ENCODE peak calls at places on chromosomes 13 and 19, in nine cellular contexts. F, I, P, N, V, Z, S, Y and X are unnamed samples.

GRCh38 chr19:55544014-55544413 is 1.3 kb downstream of the SBK3 start:
- DNase-seq in F (no peak), I (no peak), P (no peak), N (no peak), V (no peak), Z (no peak), S (no peak), Y (no peak), X (no peak)

GRCh38 chr13:45674908-45675307 is 27.2 kb upstream of the CBY2 start:
- DNase-seq in F (no peak), I (peak; percentile 98), P (no peak), N (no peak), V (peak; percentile 60), Z (no peak), S (no peak), Y (no peak), X (no peak)

GRCh38 chr19:30426864-30427263 is 54.7 kb downstream of the ZNF536 start:
- DNase-seq in F (no peak), I (no peak), P (no peak), N (no peak), V (no peak), Z (no peak), S (no peak), Y (no peak), X (no peak)

GRCh38 chr13:65856464-65856863 is 1373.7 kb downstream of the PCDH9 start:
- DNase-seq in F (no peak), I (peak; percentile 48), P (no peak), N (no peak), V (no peak), Z (no peak), S (no peak), Y (no peak), X (no peak)

GRCh38 chr13:38366954-38367645 is 17.4 kb downstream of the UFM1 start:
- DNase-seq in F (no peak), I (peak; percentile 31), P (no peak), N (no peak), V (no peak), Z (no peak), S (no peak), Y (no peak), X (no peak)

GRCh38 chr19:37930416-37930815 is 23.4 kb downstream of the SIPA1L3 start:
- DNase-seq in F (no peak), I (peak; percentile 42), P (no peak), N (peak; percentile 56), V (no peak), Z (no peak), S (no peak), Y (no peak), X (no peak)

GRCh38 chr19:4062576-4063368 is 3.9 kb downstream of the ZBTB7A start:
- DNase-seq in F (no peak), I (no peak), P (no peak), N (no peak), V (no peak), Z (peak; percentile 73), S (peak; percentile 44), Y (no peak), X (no peak)

GRCh38 chr13:27969073-27969865 is at the start of gene CDX2:
- DNase-seq in F (no peak), I (no peak), P (no peak), N (peak; percentile 24), V (no peak), Z (peak; percentile 95), S (peak; percentile 92), Y (no peak), X (no peak)

GRCh38 chr13:113538689-113539058 is 45.9 kb upstream of the TFDP1 start:
- DNase-seq in F (no peak), I (no peak), P (no peak), N (no peak), V (no peak), Z (no peak), S (no peak), Y (no peak), X (no peak)

GRCh38 chr19:12953456-12954149 is 3.4 kb downstream of the GADD45GIP1 start:
- DNase-seq in F (no peak), I (no peak), P (no peak), N (no peak), V (no peak), Z (no peak), S (no peak), Y (no peak), X (no peak)

GRCh38 chr13:92657565-92657964 is 569.0 kb upstream of the GPC6 start:
- DNase-seq in F (no peak), I (peak; percentile 76), P (no peak), N (no peak), V (no peak), Z (no peak), S (no peak), Y (no peak), X (no peak)

GRCh38 chr19:6599866-6600454 is 9.0 kb upstream of the CD70 start:
- DNase-seq in F (no peak), I (no peak), P (no peak), N (no peak), V (no peak), Z (no peak), S (no peak), Y (no peak), X (no peak)

GRCh38 chr13:38636106-38636505 is 50.8 kb upstream of the FREM2 start:
- DNase-seq in F (no peak), I (no peak), P (no peak), N (no peak), V (no peak), Z (no peak), S (no peak), Y (no peak), X (no peak)

GRCh38 chr13:43664700-43665191 is 122.0 kb downstream of the ENOX1 start:
- DNase-seq in F (no peak), I (peak; percentile 57), P (no peak), N (peak; percentile 35), V (peak; percentile 25), Z (peak; percentile 61), S (peak; percentile 35), Y (no peak), X (no peak)

GRCh38 chr13:39655569-39656324 is at the start of gene COG6:
- DNase-seq in F (peak; percentile 89), I (peak; percentile 58), P (peak; percentile 73), N (peak; percentile 92), V (peak; percentile 61), Z (peak; percentile 96), S (peak; percentile 94), Y (peak; percentile 95), X (peak; percentile 99)

GRCh38 chr19:17107546-17108452 is 32.2 kb downstream of the MYO9B start:
- DNase-seq in F (peak; percentile 98), I (peak; percentile 91), P (no peak), N (peak; percentile 73), V (peak; percentile 88), Z (peak; percentile 69), S (peak; percentile 77), Y (no peak), X (no peak)

DNA sequence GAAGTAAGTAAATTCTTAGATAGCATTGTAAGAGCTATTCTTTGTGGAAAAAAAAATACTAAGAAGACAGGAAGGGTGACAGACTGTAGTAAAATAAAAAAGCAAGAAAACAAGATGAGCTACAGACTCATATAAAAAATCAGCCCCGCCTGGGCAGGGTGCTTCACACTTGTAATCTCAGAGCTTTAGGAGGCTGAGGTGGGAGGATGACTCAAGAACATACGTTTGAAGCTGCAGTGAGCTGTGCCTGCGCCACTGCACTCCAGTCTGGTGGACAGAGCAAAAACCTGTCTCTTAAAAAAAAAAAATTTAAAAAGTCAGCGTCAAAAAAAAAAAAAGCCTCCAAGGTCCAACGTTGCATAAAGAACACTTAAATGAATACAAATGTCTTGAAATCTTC is 102.1 kb downstream of the VWA8 start:
- DNase-seq in F (no peak), I (no peak), P (no peak), N (no peak), V (no peak), Z (no peak), S (no peak), Y (no peak), X (no peak)
- TF ChIP-seq CTCF in F (no peak), I (no peak), P (no peak), N (no peak), V (no peak), Z (no peak), S (no peak), Y (no peak), X (no peak)

GRCh38 chr19:33304760-33305647 is 2.7 kb upstream of the CEBPA start:
- DNase-seq in F (no peak), I (no peak), P (no peak), N (peak; percentile 77), V (no peak), Z (peak; percentile 84), S (peak; percentile 80), Y (no peak), X (no peak)
- TF ChIP-seq CTCF in F (no peak), I (no peak), P (peak; percentile 5), N (no peak), V (no peak), Z (no peak), S (peak; percentile 8), Y (no peak), X (no peak)

GRCh38 chr13:108190897-108191296 is 24.4 kb downstream of the LIG4 start:
- DNase-seq in F (no peak), I (no peak), P (no peak), N (no peak), V (no peak), Z (no peak), S (no peak), Y (no peak), X (no peak)
- TF ChIP-seq CTCF in F (no peak), I (no peak), P (no peak), N (no peak), V (no peak), Z (no peak), S (no peak), Y (no peak), X (no peak)

DNA sequence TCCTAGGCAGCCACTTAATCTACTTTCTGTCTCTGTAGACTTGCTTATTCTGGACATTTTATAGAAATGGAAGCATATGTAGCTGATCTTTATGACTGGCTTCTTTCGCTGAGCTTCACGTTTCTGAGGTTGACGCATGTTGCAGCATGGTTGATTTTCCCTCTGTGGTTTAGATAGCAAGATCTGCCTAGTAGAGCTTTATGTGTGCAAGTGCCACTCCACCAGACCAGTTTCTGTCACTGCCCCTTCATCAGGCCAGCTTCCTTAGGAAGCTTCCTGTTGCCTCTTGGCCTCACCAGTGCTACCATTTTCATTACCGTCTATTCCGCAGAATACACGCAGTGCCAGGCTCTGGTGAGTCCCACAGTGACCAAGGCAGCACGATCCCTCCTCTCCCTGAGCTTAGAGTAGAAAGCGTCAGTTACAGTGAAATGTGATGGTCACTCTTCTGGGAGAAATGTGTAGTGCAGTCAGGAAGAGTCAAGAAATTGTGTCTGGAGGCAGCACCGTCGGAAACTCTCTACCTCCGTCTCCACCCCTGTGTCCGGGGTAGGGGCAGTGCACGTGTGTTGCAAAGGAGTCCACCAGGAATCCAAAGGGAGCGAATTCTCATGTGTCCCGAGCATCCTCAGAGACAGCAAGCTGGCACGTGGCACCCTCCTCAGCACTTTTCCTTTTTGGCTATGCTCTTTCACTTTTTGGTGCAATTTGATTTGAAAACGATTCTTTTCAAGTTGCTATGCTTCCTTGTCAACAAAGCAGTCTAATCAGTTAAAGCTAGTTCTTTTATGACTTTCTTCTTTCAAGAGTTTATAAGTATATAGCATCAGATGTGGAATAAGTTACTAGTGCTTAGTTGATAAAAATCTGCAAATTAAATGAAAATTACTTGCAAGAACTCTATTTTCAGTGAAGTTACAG is 45.4 kb upstream of the GPR183 start:
- DNase-seq in F (no peak), I (no peak), P (no peak), N (no peak), V (no peak), Z (no peak), S (no peak), Y (no peak), X (no peak)
- TF ChIP-seq CTCF in F (no peak), I (no peak), P (no peak), N (no peak), V (no peak), Z (no peak), S (no peak), Y (no peak), X (no peak)